ENCODE peak calls at places on chromosomes 11 and 22, in five cellular contexts. Z is activated T-cell treated with anti-CD3 and anti-CD28 coated beads, Interleukin-2, amount 50 U/mL, for 24 hours; E is upper lobe of right lung; B is skeletal muscle cell; G is posterior vena cava. O is an unnamed sample.

GRCh38 chr11:100851129-100851528 is 164.0 kb downstream of the ARHGAP42 start:
- DNase-seq in Z (no peak), B (no peak), G (no peak), E (no peak), O (no peak)

GRCh38 chr11:47572715-47573255 is 6.0 kb downstream of the KBTBD4 start:
- DNase-seq in E (peak), G (peak), Z (no peak), B (no peak), O (no peak)

GRCh38 chr11:10808553-10809372 is at the start of gene EIF4G2:
- DNase-seq in B (peak), G (peak), E (peak), Z (peak), O (peak)

GRCh38 chr11:3905080-3905953 is 49.9 kb downstream of the STIM1 start:
- DNase-seq in E (no peak), B (peak), Z (peak), G (no peak), O (peak)

GRCh38 chr11:108620958-108621772 is 27.6 kb upstream of the EXPH5 start:
- DNase-seq in G (no peak), B (no peak), E (no peak), Z (no peak), O (no peak)

GRCh38 chr11:28615542-28615941 is 507.4 kb downstream of the METTL15 start:
- DNase-seq in G (no peak), B (peak), Z (no peak), E (no peak), O (no peak)

GRCh38 chr22:24474221-24474620 is 20.9 kb upstream of the UPB1 start:
- DNase-seq in Z (no peak), E (no peak), G (no peak), B (peak), O (no peak)

GRCh38 chr11:123904932-123905331 is 3.0 kb downstream of the OR8D4 start:
- DNase-seq in G (no peak), Z (no peak), B (no peak), E (no peak), O (no peak)

GRCh38 chr11:85483861-85484260 is 143.3 kb downstream of the DLG2 start:
- DNase-seq in G (no peak), Z (no peak), E (no peak), B (peak), O (no peak)

O was measured in CD14-positive monocyte.